ENCODE peak calls at places on chromosomes 16 and 17, in nine cellular contexts. V, M, F, H, Z, U, X, A and G are unnamed samples.

GRCh38 chr17:57629470-57629869 is 115.6 kb downstream of the CCDC182 start:
- DNase-seq in V (no peak), M (no peak), F (no peak), H (no peak), Z (no peak), U (no peak), X (no peak), A (peak; percentile 65), G (no peak)

GRCh38 chr17:77596491-77597420 is 361.7 kb upstream of the TNRC6C start:
- DNase-seq in V (no peak), M (no peak), F (no peak), H (no peak), Z (no peak), U (no peak), X (peak; percentile 9), A (no peak), G (no peak)

GRCh38 chr16:19718624-19718965 is 524 bp downstream of the IQCK start:
- DNase-seq in V (no peak), M (no peak), F (no peak), H (no peak), Z (no peak), U (no peak), X (peak; percentile 35), A (no peak), G (no peak)

GRCh38 chr17:57724038-57724728 is 20.9 kb downstream of the CCDC182 start:
- DNase-seq in V (no peak), M (no peak), F (no peak), H (no peak), Z (no peak), U (no peak), X (no peak), A (no peak), G (no peak)

GRCh38 chr17:40803617-40804082 is 3.9 kb upstream of the KRT28 start:
- DNase-seq in V (peak; percentile 88), M (peak; percentile 67), F (peak; percentile 11), H (no peak), Z (peak; percentile 66), U (peak; percentile 17), X (peak; percentile 45), A (peak; percentile 90), G (no peak)

GRCh38 chr17:19333132-19333440 is 29.4 kb downstream of the B9D1 start:
- DNase-seq in V (no peak), M (no peak), F (no peak), H (no peak), Z (no peak), U (no peak), X (no peak), A (peak; percentile 45), G (no peak)

GRCh38 chr17:75694536-75694935 is 26.7 kb upstream of the ITGB4 start:
- DNase-seq in V (no peak), M (no peak), F (no peak), H (no peak), Z (no peak), U (no peak), X (peak; percentile 44), A (peak; percentile 34), G (no peak)

GRCh38 chr17:35740997-35741931 is 9.8 kb downstream of the RASL10B start:
- DNase-seq in V (no peak), M (peak; percentile 21), F (no peak), H (no peak), Z (no peak), U (no peak), X (no peak), A (peak; percentile 81), G (no peak)

GRCh38 chr17:39450051-39450450 is 1.0 kb downstream of the MED1 start:
- DNase-seq in V (no peak), M (no peak), F (no peak), H (no peak), Z (no peak), U (no peak), X (no peak), A (peak; percentile 55), G (no peak)

GRCh38 chr17:21029032-21029431 is 13.8 kb downstream of the USP22 start:
- DNase-seq in V (no peak), M (no peak), F (no peak), H (no peak), Z (no peak), U (no peak), X (peak; percentile 13), A (no peak), G (no peak)

GRCh38 chr17:36198831-36199465 is 2.4 kb upstream of the CCL3L1 start:
- DNase-seq in V (no peak), M (no peak), F (no peak), H (no peak), Z (no peak), U (no peak), X (no peak), A (no peak), G (no peak)

GRCh38 chr16:67456383-67457140 is 24.4 kb downstream of the ATP6V0D1 start:
- DNase-seq in V (no peak), M (no peak), F (no peak), H (no peak), Z (no peak), U (peak; percentile 30), X (peak; percentile 51), A (peak; percentile 92), G (no peak)

GRCh38 chr16:57380671-57381462 is 8.6 kb downstream of the CX3CL1 start:
- DNase-seq in V (no peak), M (no peak), F (no peak), H (no peak), Z (peak; percentile 3), U (no peak), X (no peak), A (peak; percentile 81), G (no peak)

GRCh38 chr17:63919311-63919723 is 678 bp upstream of the GH1 start:
- DNase-seq in V (peak; percentile 63), M (peak; percentile 54), F (no peak), H (no peak), Z (peak; percentile 76), U (peak; percentile 2), X (peak; percentile 9), A (no peak), G (peak; percentile 56)

GRCh38 chr17:8289103-8289397 is 580 bp downstream of the RANGRF start:
- DNase-seq in V (peak; percentile 78), M (no peak), F (no peak), H (no peak), Z (no peak), U (no peak), X (no peak), A (no peak), G (no peak)

GRCh38 chr17:42944211-42944610 is 20.0 kb downstream of the AARSD1 start:
- DNase-seq in V (no peak), M (no peak), F (no peak), H (no peak), Z (no peak), U (no peak), X (no peak), A (no peak), G (no peak)